ENCODE peak calls at places on chromosomes 5 and 9, in six cellular contexts. One of them, this sample, is unnamed.

GRCh38 chr5:127406326-127407121 is 110.9 kb upstream of the PRRC1 start:
- DNase-seq in pancreas: no peak
- DNase-seq in Peyer's patch: no peak
- DNase-seq in fibroblast of pulmonary artery: no peak
- DNase-seq in adrenal gland: no peak
- DNase-seq in left ventricle myocardium inferior: no peak
- DNase-seq in this sample: no peak

GRCh38 chr5:64646169-64646568 is 44.1 kb upstream of the SHISAL2B start:
- DNase-seq in Peyer's patch: no peak
- DNase-seq in pancreas: no peak
- DNase-seq in fibroblast of pulmonary artery: no peak
- DNase-seq in left ventricle myocardium inferior: no peak
- DNase-seq in adrenal gland: no peak
- DNase-seq in this sample: no peak

GRCh38 chr5:33275921-33276705 is 164.7 kb upstream of the TARS1 start:
- DNase-seq in Peyer's patch: no peak
- DNase-seq in left ventricle myocardium inferior: no peak
- DNase-seq in fibroblast of pulmonary artery: peak
- DNase-seq in adrenal gland: no peak
- DNase-seq in pancreas: no peak
- DNase-seq in this sample: no peak

GRCh38 chr5:91235194-91235793 is 147.8 kb downstream of the ARRDC3 start:
- DNase-seq in Peyer's patch: no peak
- DNase-seq in pancreas: no peak
- DNase-seq in left ventricle myocardium inferior: no peak
- DNase-seq in fibroblast of pulmonary artery: no peak
- DNase-seq in adrenal gland: no peak
- DNase-seq in this sample: no peak

GRCh38 chr5:159359408-159359807 is 29.1 kb upstream of the IL12B start:
- DNase-seq in Peyer's patch: no peak
- DNase-seq in fibroblast of pulmonary artery: no peak
- DNase-seq in pancreas: no peak
- DNase-seq in left ventricle myocardium inferior: no peak
- DNase-seq in adrenal gland: no peak
- DNase-seq in this sample: no peak

GRCh38 chr5:33850100-33850594 is 41.6 kb downstream of the ADAMTS12 start:
- DNase-seq in adrenal gland: peak
- DNase-seq in pancreas: no peak
- DNase-seq in Peyer's patch: peak
- DNase-seq in left ventricle myocardium inferior: no peak
- DNase-seq in fibroblast of pulmonary artery: peak
- DNase-seq in this sample: peak

GRCh38 chr5:120644516-120644915 is 180.4 kb downstream of the PRR16 start:
- DNase-seq in pancreas: no peak
- DNase-seq in Peyer's patch: no peak
- DNase-seq in adrenal gland: no peak
- DNase-seq in left ventricle myocardium inferior: no peak
- DNase-seq in fibroblast of pulmonary artery: peak
- DNase-seq in this sample: no peak

GRCh38 chr5:137359941-137360340 is 139.2 kb downstream of the SPOCK1 start:
- DNase-seq in left ventricle myocardium inferior: no peak
- DNase-seq in adrenal gland: no peak
- DNase-seq in Peyer's patch: no peak
- DNase-seq in pancreas: no peak
- DNase-seq in fibroblast of pulmonary artery: no peak
- DNase-seq in this sample: no peak

GRCh38 chr5:95219411-95219810 is 65.5 kb downstream of the MCTP1 start:
- DNase-seq in fibroblast of pulmonary artery: no peak
- DNase-seq in Peyer's patch: no peak
- DNase-seq in pancreas: no peak
- DNase-seq in adrenal gland: no peak
- DNase-seq in left ventricle myocardium inferior: no peak
- DNase-seq in this sample: no peak

GRCh38 chr9:95854386-95855015 is 21.0 kb upstream of the ERCC6L2 start:
- DNase-seq in left ventricle myocardium inferior: no peak
- DNase-seq in adrenal gland: no peak
- DNase-seq in pancreas: no peak
- DNase-seq in fibroblast of pulmonary artery: peak
- DNase-seq in Peyer's patch: no peak
- DNase-seq in this sample: no peak

GRCh38 chr9:19517202-19517942 is 108.6 kb downstream of the ACER2 start:
- DNase-seq in pancreas: peak
- DNase-seq in fibroblast of pulmonary artery: peak
- DNase-seq in left ventricle myocardium inferior: no peak
- DNase-seq in Peyer's patch: no peak
- DNase-seq in adrenal gland: no peak
- DNase-seq in this sample: peak

GRCh38 chr9:114281421-114282103 is 41.3 kb upstream of the ORM1 start:
- DNase-seq in pancreas: no peak
- DNase-seq in Peyer's patch: no peak
- DNase-seq in fibroblast of pulmonary artery: peak
- DNase-seq in adrenal gland: peak
- DNase-seq in left ventricle myocardium inferior: peak
- DNase-seq in this sample: no peak

GRCh38 chr5:142159354-142159753 is 50.8 kb downstream of the NDFIP1 start:
- DNase-seq in left ventricle myocardium inferior: no peak
- DNase-seq in fibroblast of pulmonary artery: no peak
- DNase-seq in adrenal gland: no peak
- DNase-seq in pancreas: no peak
- DNase-seq in Peyer's patch: no peak
- DNase-seq in this sample: no peak

GRCh38 chr9:34139477-34140146 is 13.1 kb upstream of the DCAF12 start:
- DNase-seq in fibroblast of pulmonary artery: peak
- DNase-seq in adrenal gland: peak
- DNase-seq in pancreas: peak
- DNase-seq in left ventricle myocardium inferior: peak
- DNase-seq in Peyer's patch: no peak
- DNase-seq in this sample: no peak

GRCh38 chr5:12294151-12294550 is 389.9 kb upstream of the CTNND2 start:
- DNase-seq in Peyer's patch: no peak
- DNase-seq in adrenal gland: no peak
- DNase-seq in left ventricle myocardium inferior: no peak
- DNase-seq in pancreas: no peak
- DNase-seq in fibroblast of pulmonary artery: no peak
- DNase-seq in this sample: no peak

DNA sequence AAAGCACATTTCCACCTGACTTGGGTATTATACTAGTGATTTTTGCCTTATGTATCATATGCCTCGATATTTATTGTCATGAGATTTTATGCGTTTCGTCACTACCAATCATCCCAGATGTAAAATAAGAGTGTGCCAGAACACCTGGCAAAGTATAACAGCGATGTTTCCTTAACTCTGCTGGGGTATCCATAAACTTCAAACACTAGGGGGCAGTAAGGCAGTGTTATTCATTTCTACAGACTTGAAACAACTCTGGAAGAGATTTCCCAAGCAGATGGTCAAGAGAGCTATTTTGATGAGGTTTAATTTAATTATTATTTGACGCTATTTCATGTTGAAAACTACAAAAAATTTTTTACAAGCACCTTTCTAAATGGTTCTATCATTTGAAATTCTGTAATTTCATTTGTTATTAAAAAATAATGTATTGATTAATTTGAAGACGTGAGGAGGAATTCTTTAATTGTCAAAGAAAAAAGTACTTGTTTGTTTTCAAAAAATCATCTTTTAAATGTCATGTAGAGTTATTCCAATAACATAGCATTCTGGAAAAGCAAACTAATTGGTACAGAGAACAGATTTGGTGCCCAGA is 388.5 kb upstream of the CTNND2 start:
- DNase-seq in adrenal gland: no peak
- DNase-seq in fibroblast of pulmonary artery: no peak
- DNase-seq in left ventricle myocardium inferior: no peak
- DNase-seq in Peyer's patch: no peak
- DNase-seq in pancreas: no peak
- DNase-seq in this sample: no peak
- TF ChIP-seq CTCF in adrenal gland: no peak
- TF ChIP-seq CTCF in fibroblast of pulmonary artery: no peak
- TF ChIP-seq CTCF in left ventricle myocardium inferior: no peak
- TF ChIP-seq CTCF in Peyer's patch: no peak
- TF ChIP-seq CTCF in pancreas: no peak
- TF ChIP-seq CTCF in this sample: no peak

DNA sequence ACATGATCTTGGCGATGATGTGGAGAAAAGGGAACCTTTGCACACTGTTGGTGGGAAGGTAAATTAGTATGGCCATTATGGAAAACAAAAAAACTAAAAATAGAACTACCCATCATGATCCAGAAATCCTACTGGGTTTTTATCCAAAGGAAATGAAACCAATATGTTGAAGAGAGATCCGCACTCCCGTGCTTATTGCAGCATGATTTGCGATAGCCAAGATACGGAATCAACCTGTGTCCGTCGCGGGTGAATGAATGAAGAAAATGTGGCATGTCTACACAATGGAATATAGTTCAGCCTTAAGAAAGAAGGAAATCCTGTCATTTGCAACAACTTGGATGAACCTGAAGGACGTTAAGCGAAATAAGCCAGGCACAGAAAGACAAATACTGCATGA is 84.5 kb downstream of the TTLL11 start:
- DNase-seq in fibroblast of pulmonary artery: no peak
- DNase-seq in left ventricle myocardium inferior: no peak
- DNase-seq in adrenal gland: no peak
- DNase-seq in pancreas: no peak
- DNase-seq in Peyer's patch: no peak
- DNase-seq in this sample: no peak
- TF ChIP-seq CTCF in fibroblast of pulmonary artery: no peak
- TF ChIP-seq CTCF in left ventricle myocardium inferior: no peak
- TF ChIP-seq CTCF in adrenal gland: no peak
- TF ChIP-seq CTCF in pancreas: no peak
- TF ChIP-seq CTCF in Peyer's patch: no peak
- TF ChIP-seq CTCF in this sample: no peak

GRCh38 chr5:176319827-176320554 is 41.6 kb downstream of the KIAA1191 start:
- DNase-seq in pancreas: no peak
- DNase-seq in left ventricle myocardium inferior: no peak
- DNase-seq in fibroblast of pulmonary artery: peak
- DNase-seq in adrenal gland: no peak
- DNase-seq in Peyer's patch: no peak
- DNase-seq in this sample: no peak
- TF ChIP-seq CTCF in pancreas: no peak
- TF ChIP-seq CTCF in left ventricle myocardium inferior: peak
- TF ChIP-seq CTCF in fibroblast of pulmonary artery: peak
- TF ChIP-seq CTCF in adrenal gland: peak
- TF ChIP-seq CTCF in Peyer's patch: no peak
- TF ChIP-seq CTCF in this sample: no peak

GRCh38 chr9:117714282-117714681 is 10.1 kb downstream of the TLR4 start:
- DNase-seq in adrenal gland: no peak
- DNase-seq in pancreas: no peak
- DNase-seq in fibroblast of pulmonary artery: no peak
- DNase-seq in Peyer's patch: no peak
- DNase-seq in left ventricle myocardium inferior: no peak
- DNase-seq in this sample: no peak
- TF ChIP-seq CTCF in adrenal gland: no peak
- TF ChIP-seq CTCF in pancreas: no peak
- TF ChIP-seq CTCF in fibroblast of pulmonary artery: no peak
- TF ChIP-seq CTCF in Peyer's patch: no peak
- TF ChIP-seq CTCF in left ventricle myocardium inferior: no peak
- TF ChIP-seq CTCF in this sample: no peak

GRCh38 chr5:20231040-20231439 is 243.0 kb upstream of the CDH18 start:
- DNase-seq in left ventricle myocardium inferior: no peak
- DNase-seq in pancreas: no peak
- DNase-seq in Peyer's patch: no peak
- DNase-seq in fibroblast of pulmonary artery: peak
- DNase-seq in adrenal gland: no peak
- DNase-seq in this sample: no peak
- TF ChIP-seq CTCF in left ventricle myocardium inferior: no peak
- TF ChIP-seq CTCF in pancreas: no peak
- TF ChIP-seq CTCF in Peyer's patch: no peak
- TF ChIP-seq CTCF in fibroblast of pulmonary artery: peak
- TF ChIP-seq CTCF in adrenal gland: no peak
- TF ChIP-seq CTCF in this sample: no peak